ENCODE peak calls at places on chromosomes 5 and 9, in four cellular contexts. L is endodermal cell, N is Peyer's patch, X is lower lobe of right lung. I is an unnamed sample.
A peak's percentile ranks its signal among the peaks of the same experiment; 100 is the strongest.

GRCh38 chr9:37987467-37987981 is 81.5 kb downstream of the SHB start:
- DNase-seq in N (peak; percentile 43), X (no peak), L (no peak), I (no peak)

GRCh38 chr9:123922911-123923310 is 7.0 kb downstream of the DENND1A start:
- DNase-seq in L (no peak), X (no peak), N (no peak), I (no peak)

GRCh38 chr5:10734050-10734709 is 26.9 kb downstream of the DAP start:
- DNase-seq in L (no peak), X (no peak), N (no peak), I (no peak)

GRCh38 chr9:111516061-111516465 is 8.9 kb upstream of the ZNF483 start:
- DNase-seq in N (no peak), L (peak; percentile 51), X (no peak), I (no peak)

GRCh38 chr9:77957652-77958051 is 74.0 kb downstream of the GNAQ start:
- DNase-seq in L (no peak), X (no peak), N (no peak), I (no peak)

GRCh38 chr5:113989913-113990305 is 372.0 kb upstream of the KCNN2 start:
- DNase-seq in X (no peak), N (no peak), L (no peak), I (no peak)

GRCh38 chr5:172762214-172763119 is 8.5 kb downstream of the DUSP1 start:
- DNase-seq in L (peak; percentile 69), N (no peak), X (no peak), I (no peak)

GRCh38 chr9:111661802-111662491 is 542 bp downstream of the GNG10 start:
- DNase-seq in X (peak; percentile 59), N (peak; percentile 59), L (peak; percentile 80), I (no peak)

GRCh38 chr5:139271201-139272027 is 22.1 kb upstream of the MATR3 start:
- DNase-seq in L (no peak), X (no peak), N (no peak), I (no peak)

GRCh38 chr5:169742773-169743296 is 105.8 kb downstream of the DOCK2 start:
- DNase-seq in X (no peak), N (no peak), L (no peak), I (no peak)

GRCh38 chr5:13488254-13488931 is 456.1 kb downstream of the DNAH5 start:
- DNase-seq in L (no peak), X (no peak), N (no peak), I (no peak)

GRCh38 chr5:172453206-172453985 is 929 bp downstream of the SH3PXD2B start:
- DNase-seq in N (no peak), X (no peak), L (peak; percentile 89), I (no peak)

GRCh38 chr5:135215617-135215995 is 181.6 kb upstream of the PITX1 start:
- DNase-seq in L (peak; percentile 28), N (peak; percentile 16), X (peak; percentile 28), I (no peak)

GRCh38 chr5:139392678-139393496 is 2.0 kb downstream of the PROB1 start:
- DNase-seq in N (peak; percentile 87), X (peak; percentile 82), L (peak; percentile 96), I (peak; percentile 59)

GRCh38 chr5:157106668-157107461 is 2.0 kb downstream of the HAVCR2 start:
- DNase-seq in N (no peak), X (peak; percentile 76), L (no peak), I (no peak)

GRCh38 chr5:179698935-179699639 is at the start of gene CANX:
- DNase-seq in N (no peak), L (no peak), X (no peak), I (no peak)

GRCh38 chr5:1661831-1662558 is 137.6 kb downstream of the MRPL36 start:
- DNase-seq in X (no peak), N (no peak), L (no peak), I (no peak)

GRCh38 chr9:14372437-14373318 is 58.7 kb upstream of the NFIB start:
- DNase-seq in X (no peak), L (peak; percentile 88), N (no peak), I (no peak)

GRCh38 chr9:86321373-86321772 is 32.8 kb downstream of the TUT7 start:
- DNase-seq in L (no peak), X (no peak), N (no peak), I (no peak)

DNA sequence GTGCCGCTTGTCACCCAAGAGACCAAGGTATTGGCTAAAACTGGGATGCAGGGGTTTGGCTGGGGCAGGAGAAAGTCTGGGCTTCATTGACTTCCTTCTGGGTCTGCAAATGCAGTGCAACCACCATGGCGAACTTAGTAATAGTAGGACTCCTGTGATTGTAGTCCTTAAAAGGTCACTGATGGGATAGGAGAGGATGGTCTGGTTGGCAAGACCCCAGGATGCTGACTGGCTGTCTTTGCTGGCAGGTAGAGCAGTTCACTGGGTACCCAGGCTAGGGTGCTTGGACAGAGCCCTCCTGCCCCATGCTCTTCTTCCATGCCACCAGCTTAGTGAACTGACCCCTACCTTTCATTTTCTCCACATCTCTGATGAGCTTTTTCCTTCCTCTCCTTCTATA is 37.2 kb downstream of the ANGPTL2 start:
- DNase-seq in L (no peak), X (no peak), N (no peak), I (no peak)
- H3K27ac ChIP-seq in L (no peak overlapping the region), X (no peak overlapping the region), N (no peak overlapping the region), I (no peak overlapping the region)

DNA sequence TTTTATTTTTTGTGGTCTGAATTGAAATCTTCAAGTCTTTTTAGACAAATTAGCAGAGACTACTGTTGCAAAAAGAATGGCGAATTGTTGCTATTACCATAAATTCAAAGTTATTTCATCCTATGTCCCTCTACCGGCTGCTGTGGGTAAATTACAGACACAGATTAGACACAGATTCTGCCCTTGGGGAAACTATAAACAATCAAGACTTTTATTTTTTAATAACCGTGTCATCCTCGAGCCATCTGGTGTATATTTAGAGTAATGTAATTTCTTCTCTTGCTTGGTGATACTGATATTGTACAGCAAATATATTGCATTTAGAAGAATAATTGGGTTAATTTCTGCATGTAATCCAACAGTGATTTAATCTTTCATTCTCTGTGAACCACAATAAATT is 228.0 kb upstream of the ADAMTSL1 start:
- DNase-seq in L (no peak), X (no peak), N (no peak), I (no peak)
- TF ChIP-seq CTCF in L (no peak), X (no peak), N (no peak), I (no peak)

GRCh38 chr9:97856857-97857602 is 4.0 kb downstream of the FOXE1 start:
- DNase-seq in X (no peak), N (no peak), L (peak; percentile 59), I (no peak)
- H3K27me3 ChIP-seq in X (peaks cover 95% of the 10 kb centered on the region), N (no peaks in the 10 kb centered on the region), L (peaks cover 100% of the 10 kb centered on the region), I (peaks cover 81% of the 10 kb centered on the region)

DNA sequence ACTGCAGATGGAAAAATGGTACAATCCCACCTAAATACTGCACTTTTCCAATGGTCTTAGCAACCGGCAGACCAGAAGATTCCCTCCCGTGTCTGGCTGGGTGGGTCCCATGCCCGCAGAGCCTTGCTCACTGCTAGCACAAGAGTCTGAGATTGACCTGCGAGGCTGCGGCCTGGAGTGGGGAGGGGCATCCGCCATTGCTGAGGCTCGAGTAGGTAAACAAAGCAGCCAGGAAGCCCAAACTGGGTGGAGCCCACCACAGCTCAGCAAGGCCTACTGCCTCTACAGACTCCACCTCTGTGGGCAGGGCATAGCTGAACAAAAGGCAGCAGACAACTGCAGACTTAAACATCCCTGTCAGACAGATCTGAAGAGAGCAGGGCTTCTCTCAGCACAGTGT is 221.6 kb upstream of the CTNND2 start:
- DNase-seq in L (no peak), X (no peak), N (no peak), I (no peak)
- H3K27ac ChIP-seq in L (no peak overlapping the region), X (no peak overlapping the region), N (no peak overlapping the region), I (no peak overlapping the region)

DNA sequence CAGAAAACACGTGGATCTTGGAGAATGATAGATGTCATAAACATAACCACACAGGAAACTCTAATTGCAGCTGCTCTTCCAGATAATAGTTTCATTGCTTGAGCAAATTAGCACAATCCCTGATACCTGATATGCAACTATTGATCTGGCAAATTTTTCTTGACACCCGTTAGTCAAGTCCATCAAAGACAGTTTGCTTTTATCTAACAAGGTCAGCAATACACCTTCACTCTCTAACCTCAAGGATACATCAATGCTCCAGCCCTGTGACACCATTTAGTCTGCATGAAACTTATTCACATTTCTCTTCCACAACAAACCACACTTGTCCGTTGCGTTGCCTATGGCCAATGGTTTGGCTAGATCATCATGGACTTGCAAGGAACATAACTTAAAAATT is 16.6 kb downstream of the UGT3A1 start:
- DNase-seq in N (no peak), X (no peak), L (no peak), I (no peak)
- TF ChIP-seq CTCF in N (no peak), X (no peak), L (no peak), I (no peak)

DNA sequence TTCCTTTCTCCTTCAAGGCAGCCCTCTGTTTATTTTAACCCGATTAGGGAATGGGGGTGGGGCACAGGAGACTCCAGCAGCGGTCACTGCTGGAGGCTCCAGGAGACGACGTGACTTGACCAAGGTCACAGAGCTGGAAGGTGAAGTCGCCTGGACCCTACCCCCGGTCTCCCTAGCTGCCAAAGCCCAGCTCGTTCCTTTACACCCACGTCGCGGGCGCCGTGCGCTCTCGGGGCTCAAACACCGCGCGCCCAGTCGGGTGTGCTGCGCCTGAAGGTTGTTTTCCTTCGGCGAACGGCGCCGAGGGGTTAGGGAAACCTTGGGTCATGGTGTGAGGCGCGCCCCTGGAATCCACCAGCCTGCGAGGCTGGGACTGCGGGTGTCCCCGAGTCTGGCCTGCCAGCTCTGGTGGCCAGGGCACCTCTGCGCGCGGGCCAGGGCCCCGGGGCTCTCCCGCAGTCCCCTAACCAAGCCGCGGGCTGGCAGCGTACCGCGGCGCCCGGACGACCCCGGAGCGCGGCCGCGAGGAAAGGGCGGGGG is 745 bp upstream of the UNC5A start:
- DNase-seq in X (no peak), N (no peak), L (peak; percentile 76), I (no peak)
- H3K27me3 ChIP-seq in X (peaks cover 81% of the 10 kb centered on the region), N (no peaks in the 10 kb centered on the region), L (peaks cover 86% of the 10 kb centered on the region), I (peaks cover 69% of the 10 kb centered on the region)

GRCh38 chr5:73370620-73371583 is 77.7 kb downstream of the FOXD1 start:
- DNase-seq in N (no peak), L (peak; percentile 65), X (no peak), I (no peak)
- H3K27ac ChIP-seq in N (no peak overlapping the region), L (no peak overlapping the region), X (no peak overlapping the region), I (no peak overlapping the region)

DNA sequence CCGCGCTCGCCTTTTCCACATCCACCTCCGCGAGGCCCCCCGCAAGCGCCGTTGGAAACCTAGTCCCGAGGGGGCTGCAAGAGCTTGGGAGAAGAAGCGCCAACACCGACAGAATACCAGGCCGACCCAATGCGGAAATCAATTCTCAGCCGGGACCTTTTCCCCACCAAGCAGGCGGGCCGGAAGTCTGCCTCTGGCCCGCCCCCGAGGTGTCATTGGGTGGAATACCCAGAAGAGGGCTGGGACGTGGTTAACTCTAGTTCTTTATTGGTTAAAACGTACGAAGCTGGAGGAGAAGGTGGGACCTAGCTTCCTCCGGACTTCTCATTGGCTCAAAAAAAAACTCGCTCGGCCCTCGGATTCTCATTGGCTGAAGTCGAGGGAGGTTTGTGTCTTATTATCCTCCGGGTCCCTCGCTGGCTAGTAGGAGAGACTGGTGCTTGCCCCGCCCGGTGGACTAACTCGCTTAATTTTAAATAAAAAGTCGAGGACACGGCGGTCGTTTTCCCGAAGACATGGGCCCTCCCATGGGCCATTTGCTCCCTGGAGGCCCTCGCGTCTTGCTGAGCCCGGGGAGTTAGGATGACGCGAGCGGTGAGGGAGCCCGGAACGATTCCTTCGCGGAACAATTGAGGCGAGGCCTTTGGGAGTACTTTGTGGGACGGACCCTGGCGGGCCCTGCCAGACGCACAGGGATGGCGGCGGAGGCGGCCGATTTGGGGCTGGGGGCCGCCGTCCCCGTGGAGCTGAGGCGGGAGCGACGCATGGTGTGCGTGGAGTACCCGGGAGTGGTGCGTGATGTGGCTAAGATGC is at the start of gene GTF3C5:
- DNase-seq in X (peak; percentile 93), L (peak; percentile 97), N (peak; percentile 94), I (peak; percentile 90)
- TF ChIP-seq CTCF in X (no peak), L (no peak), N (peak; percentile 26), I (no peak)

GRCh38 chr9:136547508-136548215 is 1.8 kb upstream of the NOTCH1 start:
- DNase-seq in N (no peak), X (no peak), L (peak; percentile 86), I (no peak)
- H3K27me3 ChIP-seq in N (no peaks in the 10 kb centered on the region), X (no peaks in the 10 kb centered on the region), L (peaks cover 18% of the 10 kb centered on the region), I (no peaks in the 10 kb centered on the region)

I was measured in CD4-positive, alpha-beta T cell.